ENCODE peak calls at places on chromosomes 13 and 19, in five cellular contexts. M is HepG2, B is K562, K is SK-N-SH, O is GM12878. E is an unnamed sample.
A peak's percentile ranks its signal among the peaks of the same experiment; 100 is the strongest.

GRCh38 chr19:13430790-13431582 is 75.3 kb downstream of the CACNA1A start:
- DNase-seq in O (no peak), M (peak; percentile 33), B (peak; percentile 60), K (peak; percentile 39), E (peak; percentile 50)

GRCh38 chr13:95677564-95678386 is 836 bp downstream of the DNAJC3 start:
- DNase-seq in K (no peak), O (no peak), M (no peak), B (no peak), E (peak; percentile 11)

GRCh38 chr19:58474291-58474996 is 1.7 kb upstream of the ZNF446 start:
- DNase-seq in O (no peak), B (no peak), K (peak; percentile 11), M (no peak), E (no peak)

GRCh38 chr19:23913931-23914330 is 755 bp upstream of the ZNF726 start:
- DNase-seq in O (no peak), K (no peak), M (no peak), B (no peak), E (no peak)

GRCh38 chr13:105030851-105031250 is 1504.6 kb downstream of the EFNB2 start:
- DNase-seq in M (no peak), O (no peak), K (no peak), B (no peak), E (no peak)

GRCh38 chr13:109243311-109243951 is 543.0 kb downstream of the IRS2 start:
- DNase-seq in O (no peak), M (no peak), K (no peak), B (no peak), E (no peak)

GRCh38 chr19:3411636-3412035 is 45.3 kb downstream of the NFIC start:
- DNase-seq in O (no peak), K (no peak), B (peak; percentile 7), M (peak; percentile 54), E (no peak)

GRCh38 chr19:54390942-54391577 is 24.2 kb upstream of the TTYH1 start:
- DNase-seq in O (no peak), B (peak; percentile 52), K (peak; percentile 68), M (peak; percentile 70), E (peak; percentile 52)

GRCh38 chr13:85314686-85315085 is 484.5 kb downstream of the SLITRK6 start:
- DNase-seq in M (no peak), K (no peak), O (no peak), B (no peak), E (no peak)

GRCh38 chr19:7928741-7929701 is 3.1 kb upstream of the CTXN1 start:
- DNase-seq in M (peak; percentile 53), K (peak; percentile 91), B (peak; percentile 66), O (no peak), E (peak; percentile 47)

GRCh38 chr19:17385878-17386611 is 8.0 kb downstream of the CCDC194 start:
- DNase-seq in O (no peak), K (peak; percentile 88), B (peak; percentile 75), M (peak; percentile 41), E (peak; percentile 77)

GRCh38 chr13:43953370-43953769 is 73.7 kb downstream of the LACC1 start:
- DNase-seq in K (no peak), B (no peak), O (no peak), M (no peak), E (no peak)

GRCh38 chr19:54577334-54577733 is 3.7 kb downstream of the LILRA2 start:
- DNase-seq in B (no peak), K (no peak), O (no peak), M (no peak), E (no peak)

GRCh38 chr19:17058236-17058635 is 17.0 kb downstream of the HAUS8 start:
- DNase-seq in B (no peak), K (no peak), O (no peak), M (no peak), E (no peak)

GRCh38 chr13:112869202-112870061 is 99.6 kb upstream of the MCF2L start:
- DNase-seq in B (no peak), M (no peak), K (no peak), O (no peak), E (no peak)

GRCh38 chr19:7673995-7674667 is 2.8 kb upstream of the MCEMP1 start:
- DNase-seq in K (peak; percentile 81), M (peak; percentile 21), B (peak; percentile 84), O (no peak), E (peak; percentile 86)

GRCh38 chr13:95559100-95559499 is 6.6 kb downstream of the CLDN10 start:
- DNase-seq in B (no peak), K (no peak), M (no peak), O (no peak), E (no peak)

GRCh38 chr13:42064259-42064658 is 15.8 kb downstream of the DGKH start:
- DNase-seq in B (no peak), M (no peak), O (no peak), K (no peak), E (no peak)

GRCh38 chr13:87153371-87153770 is 517.8 kb upstream of the SLITRK5 start:
- DNase-seq in O (no peak), M (no peak), K (no peak), B (no peak), E (no peak)

GRCh38 chr13:113548778-113549621 is 35.6 kb upstream of the TFDP1 start:
- DNase-seq in B (peak; percentile 27), O (no peak), K (peak; percentile 84), M (no peak), E (no peak)

GRCh38 chr19:36577271-36577996 is 4.3 kb upstream of the ZNF529 start:
- DNase-seq in K (no peak), M (no peak), B (no peak), O (no peak), E (no peak)

GRCh38 chr19:7153008-7153407 is 83.5 kb downstream of the ZNF557 start:
- DNase-seq in O (no peak), B (no peak), K (no peak), M (no peak), E (no peak)

GRCh38 chr13:57612568-57612967 is 19.0 kb upstream of the PCDH17 start:
- DNase-seq in K (no peak), B (no peak), O (no peak), M (no peak), E (no peak)

GRCh38 chr19:42092350-42092749 is 16.4 kb downstream of the ZNF574 start:
- DNase-seq in K (peak; percentile 63), M (no peak), O (no peak), B (no peak), E (no peak)

GRCh38 chr13:80033286-80033685 is 307.6 kb downstream of the SPRY2 start:
- DNase-seq in K (no peak), B (no peak), M (no peak), O (no peak), E (no peak)

GRCh38 chr13:75326173-75327131 is 155.5 kb downstream of the TBC1D4 start:
- DNase-seq in B (peak; percentile 33), M (no peak), K (peak; percentile 36), O (no peak), E (no peak)

GRCh38 chr13:35472308-35473008 is 4.0 kb downstream of the MAB21L1 start:
- DNase-seq in B (no peak), K (peak; percentile 52), O (no peak), M (no peak), E (no peak)

GRCh38 chr13:38543561-38543960 is 143.3 kb upstream of the FREM2 start:
- DNase-seq in M (no peak), B (no peak), O (no peak), K (no peak), E (no peak)

GRCh38 chr13:40780822-40781401 is 8.5 kb upstream of the SLC25A15 start:
- DNase-seq in K (peak; percentile 20), O (no peak), M (peak; percentile 54), B (peak; percentile 24), E (peak; percentile 41)
- TF ChIP-seq FOXM1 in K (no peak), O (no peak), M (no peak), B (no peak), E (no peak)

GRCh38 chr13:77696863-77697207 is 652 bp upstream of the SLAIN1 start:
- DNase-seq in O (no peak), M (no peak), B (no peak), K (no peak), E (no peak)

GRCh38 chr13:77697208-77698103 is at the start of gene SLAIN1:
- DNase-seq in M (peak; percentile 15), K (peak; percentile 98), O (no peak), B (peak; percentile 84), E (peak; percentile 99)

GRCh38 chr13:77701305-77701704 is 3.8 kb downstream of the SLAIN1 start:
- DNase-seq in K (no peak), B (no peak), O (no peak), M (no peak), E (no peak)

GRCh38 chr13:77698211-77699058 is 948 bp downstream of the SLAIN1 start:
- DNase-seq in B (no peak), K (peak; percentile 72), M (no peak), O (no peak), E (peak; percentile 71)

GRCh38 chr13:77699059-77699680 is 1.7 kb downstream of the SLAIN1 start:
- DNase-seq in O (no peak), B (no peak), K (no peak), M (no peak), E (no peak)
- TF ChIP-seq FOXM1 in O (peak; percentile 15), B (no peak), K (no peak), M (no peak), E (no peak)

DNA sequence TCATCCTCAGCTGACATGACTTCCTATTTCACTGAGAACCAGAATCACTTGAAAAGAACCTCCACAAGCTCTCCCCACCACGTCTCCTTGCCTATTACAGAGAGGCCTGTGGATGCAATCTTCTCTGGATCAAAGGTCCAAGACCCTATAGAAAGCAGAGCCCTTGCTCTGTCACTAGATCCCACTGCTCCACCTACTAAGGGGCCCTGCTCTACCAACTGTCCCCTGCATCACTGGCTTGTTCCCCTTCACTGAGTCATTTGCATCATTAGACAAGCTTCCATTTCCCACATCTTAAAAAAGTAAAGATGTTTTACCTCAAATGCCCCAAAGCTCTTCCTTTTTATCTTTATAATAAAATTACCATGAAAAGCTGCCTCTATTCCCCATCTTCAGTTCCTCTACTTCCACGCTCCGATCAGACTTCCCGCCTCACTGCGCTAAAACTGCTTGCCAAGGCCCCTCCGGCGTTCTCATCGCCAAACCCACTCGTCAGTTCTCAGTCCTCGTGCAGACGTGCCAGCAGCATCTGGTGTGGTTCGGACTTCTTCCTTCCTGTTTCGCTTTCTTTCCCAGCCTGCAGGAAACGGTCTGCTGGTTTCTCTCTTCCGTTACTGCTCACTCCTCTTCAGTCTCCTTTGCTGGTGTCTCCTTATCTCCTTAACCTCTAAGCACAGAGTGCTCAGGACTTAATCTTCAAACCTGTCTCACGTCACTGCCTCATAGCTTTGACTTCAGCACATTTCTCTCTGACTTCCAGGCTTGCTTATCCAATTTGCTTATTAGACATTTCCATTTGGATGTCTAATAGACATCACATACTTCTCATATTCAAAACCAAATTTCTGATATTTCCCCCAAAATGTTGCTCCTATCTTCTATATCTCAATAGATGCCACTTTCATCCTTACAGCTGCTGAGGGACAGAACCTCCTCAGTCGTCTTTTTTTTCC is 40.5 kb downstream of the RCBTB2 start:
- DNase-seq in M (no peak), K (no peak), B (no peak), O (peak; percentile 98), E (no peak)
- TF ChIP-seq FOXM1 in M (no peak), K (no peak), B (no peak), O (peak; percentile 74), E (no peak)

GRCh38 chr13:21176195-21176981 is at the start of the genes MRPL57 and SKA3:
- DNase-seq in M (peak; percentile 89), O (peak; percentile 79), B (peak; percentile 85), K (peak; percentile 98), E (peak; percentile 89)

GRCh38 chr13:21175656-21176194 is 627 bp downstream of the SKA3 start:
- DNase-seq in K (peak; percentile 7), M (peak; percentile 6), B (no peak), O (no peak), E (no peak)

GRCh38 chr13:21171420-21171819 is 4.9 kb downstream of the SKA3 start:
- DNase-seq in K (no peak), O (no peak), M (peak; percentile 28), B (no peak), E (no peak)

GRCh38 chr13:21181671-21182070 is 5.2 kb downstream of the MRPL57 start:
- DNase-seq in K (no peak), B (no peak), M (no peak), O (no peak), E (no peak)

GRCh38 chr13:21176982-21177284 is 475 bp downstream of the MRPL57 start:
- DNase-seq in B (no peak), M (no peak), O (no peak), K (no peak), E (no peak)
- TF ChIP-seq FOXM1 in B (no peak), M (no peak), O (no peak), K (no peak), E (no peak)